ENCODE peak calls at places on chromosomes 2 and 18, in ten cellular contexts. T, N, Y, F, M, G, U, C, J and E are unnamed samples.

GRCh38 chr18:75654928-75655745 is 227.6 kb upstream of the SMIM21 start:
- DNase-seq in T (peak; percentile 58), N (no peak), Y (no peak), F (no peak), M (no peak), G (no peak), U (no peak), C (no peak), J (no peak), E (no peak)

GRCh38 chr2:55771612-55772011 is 78.0 kb upstream of the PNPT1 start:
- DNase-seq in T (peak; percentile 52), N (no peak), Y (peak; percentile 38), F (peak; percentile 43), M (peak; percentile 25), G (no peak), U (peak; percentile 75), C (no peak), J (peak; percentile 79), E (no peak)

GRCh38 chr2:218282173-218282991 is 9.9 kb downstream of the TMBIM1 start:
- DNase-seq in T (peak; percentile 62), N (peak; percentile 40), Y (peak; percentile 78), F (peak; percentile 77), M (no peak), G (no peak), U (no peak), C (no peak), J (no peak), E (no peak)

GRCh38 chr18:6879508-6880195 is 150.1 kb downstream of the ARHGAP28 start:
- DNase-seq in T (no peak), N (no peak), Y (no peak), F (no peak), M (no peak), G (no peak), U (no peak), C (no peak), J (no peak), E (no peak)

GRCh38 chr2:15650616-15651366 is 59.1 kb downstream of the DDX1 start:
- DNase-seq in T (no peak), N (no peak), Y (no peak), F (no peak), M (no peak), G (no peak), U (no peak), C (no peak), J (no peak), E (no peak)

GRCh38 chr2:42053791-42054656 is 6.2 kb downstream of the PKDCC start:
- DNase-seq in T (no peak), N (peak; percentile 68), Y (no peak), F (peak; percentile 9), M (no peak), G (no peak), U (no peak), C (no peak), J (peak; percentile 61), E (no peak)

GRCh38 chr2:20108655-20109396 is 57.4 kb upstream of the LAPTM4A start:
- DNase-seq in T (peak; percentile 33), N (no peak), Y (peak; percentile 46), F (no peak), M (no peak), G (no peak), U (peak; percentile 75), C (no peak), J (no peak), E (no peak)

GRCh38 chr2:54284801-54285200 is 28.8 kb upstream of the TSPYL6 start:
- DNase-seq in T (no peak), N (no peak), Y (no peak), F (no peak), M (no peak), G (no peak), U (no peak), C (no peak), J (no peak), E (no peak)

GRCh38 chr2:143842836-143843235 is 677.1 kb downstream of the ZEB2 start:
- DNase-seq in T (peak; percentile 29), N (no peak), Y (no peak), F (no peak), M (no peak), G (no peak), U (no peak), C (no peak), J (no peak), E (no peak)

GRCh38 chr18:13237073-13237472 is 18.5 kb downstream of the LDLRAD4 start:
- DNase-seq in T (no peak), N (no peak), Y (no peak), F (no peak), M (no peak), G (no peak), U (no peak), C (no peak), J (no peak), E (no peak)

GRCh38 chr2:42622943-42623676 is 54.7 kb downstream of the MTA3 start:
- DNase-seq in T (no peak), N (no peak), Y (no peak), F (no peak), M (no peak), G (peak; percentile 36), U (peak; percentile 37), C (no peak), J (no peak), E (no peak)

GRCh38 chr2:31299547-31299946 is 65.6 kb downstream of the EHD3 start:
- DNase-seq in T (no peak), N (no peak), Y (no peak), F (no peak), M (no peak), G (no peak), U (no peak), C (no peak), J (no peak), E (no peak)

GRCh38 chr2:31297751-31298150 is 63.8 kb downstream of the EHD3 start:
- DNase-seq in T (peak; percentile 35), N (no peak), Y (peak; percentile 11), F (peak; percentile 48), M (peak; percentile 18), G (no peak), U (no peak), C (no peak), J (no peak), E (no peak)

GRCh38 chr2:31296641-31297287 is 62.8 kb downstream of the EHD3 start:
- DNase-seq in T (no peak), N (no peak), Y (no peak), F (peak; percentile 33), M (no peak), G (no peak), U (peak; percentile 63), C (no peak), J (peak; percentile 48), E (peak; percentile 11)

GRCh38 chr2:31294230-31294629 is 60.3 kb downstream of the EHD3 start:
- DNase-seq in T (no peak), N (no peak), Y (no peak), F (no peak), M (no peak), G (no peak), U (no peak), C (no peak), J (no peak), E (no peak)
- TF ChIP-seq CTCF in T (no peak), N (no peak), Y (no peak), F (no peak), M (no peak), G (no peak), U (no peak), C (no peak), J (no peak), E (no peak)

DNA sequence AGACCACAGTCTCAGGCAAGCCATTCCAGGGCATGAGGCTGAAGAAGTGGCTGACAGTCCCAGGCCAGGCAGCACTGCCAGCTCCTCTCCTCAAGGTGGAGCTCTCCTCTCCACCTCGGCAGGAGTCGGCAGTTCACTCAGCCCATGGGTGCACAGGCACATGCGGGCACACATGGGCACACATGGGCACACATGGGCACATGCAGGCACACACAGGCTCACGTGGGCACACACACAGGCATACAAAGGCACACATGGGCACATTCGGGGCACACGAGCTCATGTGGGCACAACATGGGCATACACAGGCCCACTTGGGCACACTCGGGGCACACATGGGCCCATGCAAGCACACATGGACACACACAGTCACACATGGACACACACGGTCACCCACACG is 65.3 kb upstream of the TAF1B start:
- DNase-seq in T (no peak), N (no peak), Y (no peak), F (no peak), M (no peak), G (peak; percentile 51), U (no peak), C (no peak), J (no peak), E (no peak)
- TF ChIP-seq CTCF in T (peak; percentile 37), N (no peak), Y (no peak), F (peak; percentile 5), M (peak; percentile 37), G (peak; percentile 29), U (peak; percentile 68), C (no peak), J (peak; percentile 14), E (peak; percentile 32)

GRCh38 chr2:140808816-140809215 is 1322.0 kb downstream of the LRP1B start:
- DNase-seq in T (no peak), N (no peak), Y (no peak), F (no peak), M (no peak), G (no peak), U (peak; percentile 7), C (no peak), J (no peak), E (no peak)
- TF ChIP-seq CTCF in T (no peak), N (no peak), Y (no peak), F (no peak), M (no peak), G (no peak), U (peak; percentile 33), C (no peak), J (peak; percentile 19), E (no peak)

DNA sequence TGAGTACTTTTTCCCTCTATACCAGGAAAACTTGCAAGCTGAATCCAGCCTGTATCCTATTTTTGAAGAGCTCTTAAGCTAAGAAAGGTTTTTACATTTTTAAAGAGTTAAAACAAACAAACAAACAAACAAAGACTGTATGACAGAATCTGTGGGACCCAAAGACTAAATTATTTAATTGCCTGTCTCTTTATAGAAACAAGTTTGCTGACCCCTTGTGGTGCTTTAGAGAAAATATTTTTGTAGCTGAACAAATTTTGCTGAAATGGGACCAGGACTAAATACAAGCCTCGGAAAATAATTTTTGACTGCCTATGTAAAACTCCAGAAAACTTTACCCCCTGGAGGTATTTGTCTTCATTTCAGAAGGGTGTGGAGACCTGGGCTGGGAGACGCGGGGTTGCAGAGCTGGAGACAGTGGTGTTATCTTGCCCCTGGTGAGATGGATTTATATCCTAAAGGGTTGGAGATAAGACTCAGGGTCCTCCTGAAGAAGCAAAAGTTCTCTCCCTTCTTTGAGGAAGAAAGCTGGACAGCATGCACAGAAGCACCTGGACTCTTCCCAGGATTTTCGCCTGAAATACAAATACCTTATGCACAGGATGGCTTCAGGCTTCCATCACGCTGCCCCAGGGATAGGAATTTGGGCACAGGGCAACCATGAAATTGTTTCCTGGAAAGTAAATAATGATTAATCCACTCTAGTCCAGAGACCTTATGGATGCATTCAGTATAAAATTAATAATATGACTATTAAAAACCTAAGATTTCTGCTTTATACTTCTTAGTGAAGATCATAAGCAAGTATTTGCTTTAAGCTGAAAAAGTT is 54.3 kb downstream of the TMX3 start:
- DNase-seq in T (peak; percentile 69), N (no peak), Y (peak; percentile 32), F (peak; percentile 50), M (peak; percentile 11), G (no peak), U (peak; percentile 79), C (no peak), J (peak; percentile 80), E (peak; percentile 20)
- TF ChIP-seq CTCF in T (peak; percentile 68), N (peak; percentile 49), Y (peak; percentile 64), F (peak; percentile 34), M (peak; percentile 45), G (no peak), U (peak; percentile 52), C (peak; percentile 64), J (peak; percentile 53), E (peak; percentile 42)

GRCh38 chr18:74495581-74496507 is at the start of gene CNDP2:
- DNase-seq in T (peak; percentile 98), N (peak; percentile 100), Y (peak; percentile 99), F (peak; percentile 97), M (peak; percentile 99), G (peak; percentile 100), U (peak; percentile 99), C (peak; percentile 99), J (peak; percentile 98), E (peak; percentile 91)
- TF ChIP-seq CTCF in T (no peak), N (no peak), Y (no peak), F (no peak), M (no peak), G (no peak), U (no peak), C (no peak), J (no peak), E (no peak)